ENCODE peak calls at places on chromosome 4, in seven cellular contexts. One of them, this sample, is unnamed.

GRCh38 chr4:8744083-8744805 is 127.4 kb downstream of the HMX1 start:
- DNase-seq in SK-N-SH: peak; percentile 55
- DNase-seq in HCT116: no peak
- DNase-seq in K562: no peak
- DNase-seq in HepG2: no peak
- DNase-seq in H1: peak; percentile 45
- DNase-seq in GM12878: no peak
- DNase-seq in this sample: no peak

GRCh38 chr4:106162278-106162677 is 153.7 kb downstream of the TBCK start:
- DNase-seq in SK-N-SH: no peak
- DNase-seq in HCT116: no peak
- DNase-seq in K562: no peak
- DNase-seq in HepG2: no peak
- DNase-seq in H1: no peak
- DNase-seq in GM12878: no peak
- DNase-seq in this sample: no peak

GRCh38 chr4:537436-538264 is 38.4 kb downstream of the TMEM271 start:
- DNase-seq in SK-N-SH: no peak
- DNase-seq in HCT116: no peak
- DNase-seq in K562: no peak
- DNase-seq in HepG2: no peak
- DNase-seq in H1: no peak
- DNase-seq in GM12878: no peak
- DNase-seq in this sample: no peak

GRCh38 chr4:87258677-87259076 is 38.3 kb upstream of the KLHL8 start:
- DNase-seq in SK-N-SH: no peak
- DNase-seq in HCT116: no peak
- DNase-seq in K562: no peak
- DNase-seq in HepG2: no peak
- DNase-seq in H1: no peak
- DNase-seq in GM12878: no peak
- DNase-seq in this sample: no peak

GRCh38 chr4:4666693-4667642 is 125.1 kb upstream of the STX18 start:
- DNase-seq in SK-N-SH: peak; percentile 28
- DNase-seq in HCT116: no peak
- DNase-seq in K562: no peak
- DNase-seq in HepG2: no peak
- DNase-seq in H1: no peak
- DNase-seq in GM12878: no peak
- DNase-seq in this sample: no peak

GRCh38 chr4:8528713-8529112 is 51.5 kb upstream of the GPR78 start:
- DNase-seq in SK-N-SH: no peak
- DNase-seq in HCT116: no peak
- DNase-seq in K562: no peak
- DNase-seq in HepG2: no peak
- DNase-seq in H1: no peak
- DNase-seq in GM12878: no peak
- DNase-seq in this sample: no peak

GRCh38 chr4:185276036-185276435 is 66.6 kb downstream of the SNX25 start:
- DNase-seq in SK-N-SH: no peak
- DNase-seq in HCT116: no peak
- DNase-seq in K562: no peak
- DNase-seq in HepG2: no peak
- DNase-seq in H1: no peak
- DNase-seq in GM12878: no peak
- DNase-seq in this sample: no peak

GRCh38 chr4:39470402-39470801 is 11.5 kb downstream of the LIAS start:
- DNase-seq in SK-N-SH: no peak
- DNase-seq in HCT116: no peak
- DNase-seq in K562: no peak
- DNase-seq in HepG2: peak; percentile 49
- DNase-seq in H1: no peak
- DNase-seq in GM12878: no peak
- DNase-seq in this sample: no peak

GRCh38 chr4:79466621-79467020 is 58.6 kb upstream of the GK2 start:
- DNase-seq in SK-N-SH: no peak
- DNase-seq in HCT116: no peak
- DNase-seq in K562: no peak
- DNase-seq in HepG2: no peak
- DNase-seq in H1: no peak
- DNase-seq in GM12878: no peak
- DNase-seq in this sample: no peak

GRCh38 chr4:100008048-100008447 is 58.0 kb upstream of the H2AZ1 start:
- DNase-seq in SK-N-SH: no peak
- DNase-seq in HCT116: no peak
- DNase-seq in K562: no peak
- DNase-seq in HepG2: no peak
- DNase-seq in H1: no peak
- DNase-seq in GM12878: no peak
- DNase-seq in this sample: no peak

GRCh38 chr4:683982-684571 is 4.9 kb downstream of the SLC49A3 start:
- DNase-seq in SK-N-SH: peak; percentile 90
- DNase-seq in HCT116: peak; percentile 51
- DNase-seq in K562: peak; percentile 83
- DNase-seq in HepG2: peak; percentile 63
- DNase-seq in H1: peak; percentile 91
- DNase-seq in GM12878: no peak
- DNase-seq in this sample: no peak

GRCh38 chr4:3074846-3075651 is 568 bp downstream of the HTT start:
- DNase-seq in SK-N-SH: peak; percentile 74
- DNase-seq in HCT116: peak; percentile 27
- DNase-seq in K562: peak; percentile 85
- DNase-seq in HepG2: peak; percentile 65
- DNase-seq in H1: peak; percentile 79
- DNase-seq in GM12878: no peak
- DNase-seq in this sample: no peak

GRCh38 chr4:55910140-55910539 is 38.6 kb upstream of the CEP135 start:
- DNase-seq in SK-N-SH: no peak
- DNase-seq in HCT116: no peak
- DNase-seq in K562: no peak
- DNase-seq in HepG2: no peak
- DNase-seq in H1: no peak
- DNase-seq in GM12878: no peak
- DNase-seq in this sample: no peak

GRCh38 chr4:165177725-165178666 is 29.4 kb upstream of the KLHL2 start:
- DNase-seq in SK-N-SH: no peak
- DNase-seq in HCT116: no peak
- DNase-seq in K562: no peak
- DNase-seq in HepG2: no peak
- DNase-seq in H1: no peak
- DNase-seq in GM12878: peak; percentile 11
- DNase-seq in this sample: no peak

DNA sequence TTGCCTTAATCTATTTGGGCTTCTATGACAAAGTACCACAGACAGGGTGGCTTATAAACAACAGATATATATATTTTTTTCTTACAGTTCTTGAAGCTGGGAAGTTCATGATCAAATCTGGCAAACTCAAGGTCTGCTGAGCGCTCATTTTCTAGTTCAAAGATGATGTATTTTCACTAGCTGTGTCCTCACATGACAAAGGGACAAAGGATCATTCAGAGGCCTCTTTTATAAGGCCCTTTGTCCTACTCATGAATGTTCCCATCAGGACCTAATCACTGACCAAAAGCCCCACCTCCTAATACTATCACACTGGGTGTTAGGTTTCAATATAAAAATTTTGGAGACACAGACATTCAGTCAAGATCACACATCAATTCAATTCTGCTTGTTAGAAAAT is 2025.2 kb downstream of the PCDH7 start:
- DNase-seq in SK-N-SH: no peak
- DNase-seq in HCT116: no peak
- DNase-seq in K562: no peak
- DNase-seq in HepG2: no peak
- DNase-seq in H1: no peak
- DNase-seq in GM12878: no peak
- DNase-seq in this sample: no peak
- H3K27ac ChIP-seq in SK-N-SH: no peak overlapping the region
- H3K27ac ChIP-seq in HCT116: no peak overlapping the region
- H3K27ac ChIP-seq in K562: no peak overlapping the region
- H3K27ac ChIP-seq in HepG2: no peak overlapping the region
- H3K27ac ChIP-seq in H1: no peak overlapping the region
- H3K27ac ChIP-seq in GM12878: no peak overlapping the region
- H3K27ac ChIP-seq in this sample: no peak overlapping the region

DNA sequence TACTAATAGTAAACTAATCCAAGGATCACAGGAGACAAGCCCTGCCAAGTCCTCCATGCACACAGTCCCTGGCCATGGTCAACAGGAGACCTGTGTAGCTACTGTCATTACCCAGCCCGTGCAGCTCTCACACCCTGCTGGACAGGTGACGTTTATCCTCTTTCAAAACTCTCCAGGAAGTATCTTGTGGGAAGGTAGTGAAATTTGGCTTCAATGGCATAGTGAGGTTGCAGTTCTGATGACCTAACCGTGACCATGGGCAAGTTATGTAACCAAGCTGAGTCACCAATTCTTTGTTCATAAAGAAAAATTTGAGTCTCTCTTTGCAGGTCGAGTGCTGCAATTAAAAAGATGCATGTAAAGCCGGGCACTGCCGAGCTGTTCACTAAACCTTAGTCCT is 11.3 kb upstream of the SLC2A9 start:
- DNase-seq in SK-N-SH: no peak
- DNase-seq in HCT116: peak; percentile 13
- DNase-seq in K562: no peak
- DNase-seq in HepG2: peak; percentile 73
- DNase-seq in H1: no peak
- DNase-seq in GM12878: no peak
- DNase-seq in this sample: no peak
- TF ChIP-seq POLR2AphosphoS5 in SK-N-SH: no peak
- TF ChIP-seq POLR2AphosphoS5 in HCT116: no peak
- TF ChIP-seq POLR2AphosphoS5 in K562: no peak
- TF ChIP-seq POLR2AphosphoS5 in HepG2: no peak
- TF ChIP-seq POLR2AphosphoS5 in H1: no peak
- TF ChIP-seq POLR2AphosphoS5 in GM12878: no peak
- TF ChIP-seq POLR2AphosphoS5 in this sample: no peak

GRCh38 chr4:114729339-114729738 is 130.7 kb downstream of the UGT8 start:
- DNase-seq in SK-N-SH: peak; percentile 3
- DNase-seq in HCT116: no peak
- DNase-seq in K562: no peak
- DNase-seq in HepG2: no peak
- DNase-seq in H1: no peak
- DNase-seq in GM12878: no peak
- DNase-seq in this sample: no peak

GRCh38 chr4:114734581-114734980 is 136.0 kb downstream of the UGT8 start:
- DNase-seq in SK-N-SH: no peak
- DNase-seq in HCT116: no peak
- DNase-seq in K562: no peak
- DNase-seq in HepG2: no peak
- DNase-seq in H1: no peak
- DNase-seq in GM12878: no peak
- DNase-seq in this sample: no peak
- TF ChIP-seq SIN3A in SK-N-SH: no peak
- TF ChIP-seq SIN3A in HCT116: no peak
- TF ChIP-seq SIN3A in K562: no peak
- TF ChIP-seq SIN3A in HepG2: no peak
- TF ChIP-seq SIN3A in H1: no peak
- TF ChIP-seq SIN3A in GM12878: no peak
- TF ChIP-seq SIN3A in this sample: no peak

DNA sequence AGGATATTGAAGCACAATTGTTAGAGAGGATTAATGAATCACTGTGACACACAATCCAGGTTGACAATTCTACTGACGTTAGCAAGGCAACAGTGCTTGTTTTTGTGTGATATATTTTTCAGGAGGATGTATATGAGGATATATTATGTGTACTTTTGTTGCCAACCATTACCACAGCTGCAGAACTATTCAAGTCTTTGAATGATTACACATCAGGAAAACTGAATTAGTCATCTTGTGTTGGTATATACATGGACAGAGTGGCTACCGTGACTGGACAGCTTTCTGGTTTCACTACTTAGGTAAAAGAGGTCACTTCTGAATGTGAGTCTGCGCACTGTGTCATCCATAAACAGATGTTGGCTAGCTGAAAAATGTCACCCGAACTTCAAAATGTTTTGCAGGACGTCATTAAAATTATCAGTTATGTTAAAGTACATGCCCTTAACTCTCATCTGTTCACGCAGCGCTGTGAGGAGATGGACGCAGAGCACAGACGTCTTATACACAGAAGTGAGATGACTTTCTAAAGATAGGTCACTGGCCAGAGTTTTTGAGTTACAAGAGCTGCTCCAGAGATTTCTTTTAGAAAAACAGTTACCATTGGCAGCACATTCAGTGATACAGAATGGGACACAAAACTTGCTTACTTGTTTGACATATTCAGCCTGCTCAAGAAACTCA is 69.0 kb downstream of the MRPL1 start:
- DNase-seq in SK-N-SH: no peak
- DNase-seq in HCT116: no peak
- DNase-seq in K562: no peak
- DNase-seq in HepG2: no peak
- DNase-seq in H1: no peak
- DNase-seq in GM12878: no peak
- DNase-seq in this sample: no peak
- H3K27ac ChIP-seq in SK-N-SH: peak overlapping the region; percentile 46
- H3K27ac ChIP-seq in HCT116: no peak overlapping the region
- H3K27ac ChIP-seq in K562: no peak overlapping the region
- H3K27ac ChIP-seq in HepG2: no peak overlapping the region
- H3K27ac ChIP-seq in H1: no peak overlapping the region
- H3K27ac ChIP-seq in GM12878: no peak overlapping the region
- H3K27ac ChIP-seq in this sample: no peak overlapping the region

DNA sequence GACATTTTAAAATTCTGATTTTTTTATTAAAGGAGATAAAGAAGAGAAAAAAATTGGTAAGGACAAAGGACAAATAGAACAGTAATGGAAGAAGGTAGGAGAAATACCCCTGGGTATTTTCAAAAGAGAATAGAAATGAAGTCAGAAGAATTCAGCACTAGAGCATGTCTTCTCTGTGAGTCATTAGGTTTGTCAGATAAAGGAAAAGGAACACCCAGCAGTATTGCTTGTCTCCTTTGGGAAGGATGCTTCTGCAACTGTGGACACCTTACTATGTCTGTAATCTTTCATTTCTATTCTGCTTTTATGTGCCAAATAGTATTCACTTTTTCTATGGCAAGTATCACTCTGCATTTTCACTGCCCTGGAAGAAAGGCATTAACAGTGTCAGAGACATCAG is 24.0 kb upstream of the PCDH7 start:
- DNase-seq in SK-N-SH: no peak
- DNase-seq in HCT116: no peak
- DNase-seq in K562: no peak
- DNase-seq in HepG2: no peak
- DNase-seq in H1: no peak
- DNase-seq in GM12878: no peak
- DNase-seq in this sample: no peak
- TF ChIP-seq POLR2AphosphoS5 in SK-N-SH: no peak
- TF ChIP-seq POLR2AphosphoS5 in HCT116: no peak
- TF ChIP-seq POLR2AphosphoS5 in K562: no peak
- TF ChIP-seq POLR2AphosphoS5 in HepG2: no peak
- TF ChIP-seq POLR2AphosphoS5 in H1: no peak
- TF ChIP-seq POLR2AphosphoS5 in GM12878: no peak
- TF ChIP-seq POLR2AphosphoS5 in this sample: no peak

GRCh38 chr4:169756971-169757574 is 671 bp downstream of the HPF1 start:
- DNase-seq in SK-N-SH: no peak
- DNase-seq in HCT116: no peak
- DNase-seq in K562: peak; percentile 37
- DNase-seq in HepG2: peak; percentile 1
- DNase-seq in H1: no peak
- DNase-seq in GM12878: no peak
- DNase-seq in this sample: no peak
- TF ChIP-seq SIN3A in SK-N-SH: no peak
- TF ChIP-seq SIN3A in HCT116: no peak
- TF ChIP-seq SIN3A in K562: no peak
- TF ChIP-seq SIN3A in HepG2: no peak
- TF ChIP-seq SIN3A in H1: no peak
- TF ChIP-seq SIN3A in GM12878: no peak
- TF ChIP-seq SIN3A in this sample: no peak